ENCODE peak calls at places on chromosomes 16 and 17, in four cellular contexts. P is effector CD8-positive, alpha-beta T cell; D is progenitor cell of endocrine pancreas; M is NAMALWA. O is an unnamed sample.

GRCh38 chr17:1485311-1485747 is 7.2 kb downstream of the MYO1C start:
- DNase-seq in P (peak), D (no peak), M (no peak), O (no peak)

GRCh38 chr16:79451196-79451816 is 149.2 kb downstream of the MAF start:
- DNase-seq in P (no peak), D (no peak), M (peak), O (peak)

GRCh38 chr16:89691231-89691985 is 4.9 kb downstream of the CDK10 start:
- DNase-seq in D (no peak), P (no peak), M (no peak), O (peak)

GRCh38 chr17:78679495-78680395 is 102.3 kb downstream of the CYTH1 start:
- DNase-seq in M (no peak), P (no peak), D (no peak), O (no peak)

GRCh38 chr16:81315271-81316175 is 761 bp downstream of the GAN start:
- DNase-seq in M (peak), P (peak), D (peak), O (peak)

GRCh38 chr16:28110479-28110878 is 47.0 kb upstream of the GSG1L start:
- DNase-seq in D (no peak), P (no peak), M (no peak), O (no peak)

GRCh38 chr17:47262586-47262985 is 9.0 kb downstream of the ITGB3 start:
- DNase-seq in M (no peak), P (no peak), D (no peak), O (no peak)

GRCh38 chr17:56756536-56756935 is 77.2 kb downstream of the C17orf67 start:
- DNase-seq in M (no peak), D (no peak), P (no peak), O (no peak)

GRCh38 chr16:50925758-50926357 is 184.0 kb downstream of the CYLD start:
- DNase-seq in P (no peak), D (no peak), M (no peak), O (no peak)

GRCh38 chr17:68029512-68030215 is 5.9 kb upstream of the KPNA2 start:
- DNase-seq in D (no peak), P (no peak), M (no peak), O (no peak)

GRCh38 chr17:41784207-41784744 is 2.2 kb downstream of the JUP start:
- DNase-seq in D (no peak), P (no peak), M (no peak), O (no peak)

GRCh38 chr16:23945243-23945642 is 109.5 kb downstream of the PRKCB start:
- DNase-seq in P (no peak), D (no peak), M (no peak), O (no peak)

GRCh38 chr17:49035470-49036269 is 38.5 kb downstream of the IGF2BP1 start:
- DNase-seq in D (peak), M (peak), P (no peak), O (no peak)

GRCh38 chr16:57039148-57039812 is 49.9 kb downstream of the NLRC5 start:
- DNase-seq in D (no peak), P (no peak), M (peak), O (no peak)

GRCh38 chr16:48218473-48218872 is 25.6 kb upstream of the LONP2 start:
- DNase-seq in P (no peak), M (no peak), D (no peak), O (no peak)

GRCh38 chr16:89007371-89008249 is 30.6 kb upstream of the CBFA2T3 start:
- DNase-seq in D (no peak), P (no peak), M (no peak), O (no peak)

GRCh38 chr17:20157078-20157360 is 147.9 kb downstream of the SPECC1 start:
- DNase-seq in P (no peak), D (no peak), M (no peak), O (no peak)

GRCh38 chr16:2371421-2371820 is 30.9 kb upstream of the ABCA3 start:
- DNase-seq in M (no peak), P (no peak), D (no peak), O (no peak)

GRCh38 chr16:77288222-77288621 is 89.0 kb downstream of the SYCE1L start:
- DNase-seq in M (no peak), P (no peak), D (no peak), O (no peak)

GRCh38 chr16:85228463-85228862 is 116.2 kb upstream of the CIBAR2 start:
- DNase-seq in M (no peak), D (no peak), P (no peak), O (no peak)

GRCh38 chr17:38693700-38694329 is 11.3 kb upstream of the MLLT6 start:
- DNase-seq in M (no peak), P (no peak), D (no peak), O (no peak)

GRCh38 chr17:80475949-80476876 is at the start of gene NPTX1:
- DNase-seq in D (no peak), M (no peak), P (no peak), O (peak)

GRCh38 chr17:37088459-37088858 is 139.7 kb downstream of the AATF start:
- DNase-seq in P (no peak), D (no peak), M (no peak), O (no peak)

GRCh38 chr17:16243385-16243784 is 26.4 kb downstream of the PIGL start:
- DNase-seq in P (no peak), D (no peak), M (no peak), O (no peak)